ENCODE peak calls at places on chromosomes 3 and 15, in four cellular contexts. One of them, this sample, is unnamed.
A peak's percentile ranks its signal among the peaks of the same experiment; 100 is the strongest.

GRCh38 chr3:189652042-189652441 is 20.9 kb downstream of the TP63 start:
- DNase-seq in stimulated activated CD8-positive, alpha-beta memory T cell treated with anti-CD3 and anti-CD28 coated beads, Interleukin-4, amount 100 ng/mL, for 4 hours: no peak
- DNase-seq in stimulated activated CD4-positive, alpha-beta T cell treated with anti-CD3 and anti-CD28 coated beads, Interleukin-1b, Interleukin-23, amount 100 ng/mL, for 24 hours: no peak
- DNase-seq in chondrocyte: no peak
- DNase-seq in this sample: no peak

GRCh38 chr15:51375966-51376640 is 34.6 kb downstream of the GLDN start:
- DNase-seq in stimulated activated CD8-positive, alpha-beta memory T cell treated with anti-CD3 and anti-CD28 coated beads, Interleukin-4, amount 100 ng/mL, for 4 hours: no peak
- DNase-seq in stimulated activated CD4-positive, alpha-beta T cell treated with anti-CD3 and anti-CD28 coated beads, Interleukin-1b, Interleukin-23, amount 100 ng/mL, for 24 hours: no peak
- DNase-seq in chondrocyte: no peak
- DNase-seq in this sample: no peak

GRCh38 chr15:40906947-40907802 is 12.9 kb downstream of the VPS18 start:
- DNase-seq in stimulated activated CD8-positive, alpha-beta memory T cell treated with anti-CD3 and anti-CD28 coated beads, Interleukin-4, amount 100 ng/mL, for 4 hours: no peak
- DNase-seq in stimulated activated CD4-positive, alpha-beta T cell treated with anti-CD3 and anti-CD28 coated beads, Interleukin-1b, Interleukin-23, amount 100 ng/mL, for 24 hours: no peak
- DNase-seq in chondrocyte: no peak
- DNase-seq in this sample: no peak

GRCh38 chr15:92603743-92604470 is 51.7 kb downstream of the FAM174B start:
- DNase-seq in stimulated activated CD8-positive, alpha-beta memory T cell treated with anti-CD3 and anti-CD28 coated beads, Interleukin-4, amount 100 ng/mL, for 4 hours: no peak
- DNase-seq in stimulated activated CD4-positive, alpha-beta T cell treated with anti-CD3 and anti-CD28 coated beads, Interleukin-1b, Interleukin-23, amount 100 ng/mL, for 24 hours: no peak
- DNase-seq in chondrocyte: peak; percentile 6
- DNase-seq in this sample: no peak

GRCh38 chr15:65423977-65424679 is 1.4 kb upstream of the IGDCC4 start:
- DNase-seq in stimulated activated CD8-positive, alpha-beta memory T cell treated with anti-CD3 and anti-CD28 coated beads, Interleukin-4, amount 100 ng/mL, for 4 hours: no peak
- DNase-seq in stimulated activated CD4-positive, alpha-beta T cell treated with anti-CD3 and anti-CD28 coated beads, Interleukin-1b, Interleukin-23, amount 100 ng/mL, for 24 hours: no peak
- DNase-seq in chondrocyte: no peak
- DNase-seq in this sample: peak; percentile 9

GRCh38 chr3:52845691-52846426 is 11.0 kb upstream of the MUSTN1 start:
- DNase-seq in stimulated activated CD8-positive, alpha-beta memory T cell treated with anti-CD3 and anti-CD28 coated beads, Interleukin-4, amount 100 ng/mL, for 4 hours: no peak
- DNase-seq in stimulated activated CD4-positive, alpha-beta T cell treated with anti-CD3 and anti-CD28 coated beads, Interleukin-1b, Interleukin-23, amount 100 ng/mL, for 24 hours: no peak
- DNase-seq in chondrocyte: no peak
- DNase-seq in this sample: no peak

GRCh38 chr3:117708601-117709000 is 999.0 kb downstream of the TUSC7 start:
- DNase-seq in stimulated activated CD8-positive, alpha-beta memory T cell treated with anti-CD3 and anti-CD28 coated beads, Interleukin-4, amount 100 ng/mL, for 4 hours: no peak
- DNase-seq in stimulated activated CD4-positive, alpha-beta T cell treated with anti-CD3 and anti-CD28 coated beads, Interleukin-1b, Interleukin-23, amount 100 ng/mL, for 24 hours: no peak
- DNase-seq in chondrocyte: no peak
- DNase-seq in this sample: no peak

GRCh38 chr3:128402998-128403397 is 63.7 kb downstream of the DNAJB8 start:
- DNase-seq in stimulated activated CD8-positive, alpha-beta memory T cell treated with anti-CD3 and anti-CD28 coated beads, Interleukin-4, amount 100 ng/mL, for 4 hours: no peak
- DNase-seq in stimulated activated CD4-positive, alpha-beta T cell treated with anti-CD3 and anti-CD28 coated beads, Interleukin-1b, Interleukin-23, amount 100 ng/mL, for 24 hours: no peak
- DNase-seq in chondrocyte: no peak
- DNase-seq in this sample: no peak

GRCh38 chr3:33909547-33909946 is 111.1 kb downstream of the PDCD6IP start:
- DNase-seq in stimulated activated CD8-positive, alpha-beta memory T cell treated with anti-CD3 and anti-CD28 coated beads, Interleukin-4, amount 100 ng/mL, for 4 hours: no peak
- DNase-seq in stimulated activated CD4-positive, alpha-beta T cell treated with anti-CD3 and anti-CD28 coated beads, Interleukin-1b, Interleukin-23, amount 100 ng/mL, for 24 hours: no peak
- DNase-seq in chondrocyte: no peak
- DNase-seq in this sample: no peak